ENCODE peak calls at places on chromosomes 11 and 22, in six cellular contexts. D is stomach, Z is GM12878, J is A549, P is sigmoid colon, H is K562. S is an unnamed sample.

GRCh38 chr11:35812850-35813249 is 131.0 kb upstream of the LDLRAD3 start:
- DNase-seq in Z (no peak), P (no peak), D (no peak), J (no peak), H (no peak), S (no peak)

GRCh38 chr11:119772581-119772980 is 43.6 kb upstream of the NECTIN1 start:
- DNase-seq in H (no peak), P (no peak), Z (no peak), J (no peak), D (no peak), S (no peak)

GRCh38 chr11:19557720-19558140 is 154.9 kb upstream of the NAV2 start:
- DNase-seq in Z (no peak), P (peak; percentile 91), H (peak; percentile 80), D (peak; percentile 81), J (peak; percentile 78), S (peak; percentile 88)

GRCh38 chr11:86292912-86293606 is 9.0 kb upstream of the HIKESHI start:
- DNase-seq in D (no peak), Z (peak; percentile 59), J (no peak), P (no peak), H (no peak), S (no peak)

GRCh38 chr22:26436903-26437515 is 7.9 kb downstream of the ASPHD2 start:
- DNase-seq in P (no peak), H (no peak), J (no peak), D (peak; percentile 91), Z (no peak), S (peak; percentile 72)

GRCh38 chr11:73401217-73401923 is 25.2 kb downstream of the RELT start:
- DNase-seq in H (no peak), J (no peak), P (no peak), Z (no peak), D (no peak), S (no peak)

GRCh38 chr11:60919956-60920355 is 4.3 kb upstream of the TMEM132A start:
- DNase-seq in Z (no peak), H (no peak), J (no peak), D (no peak), P (no peak), S (no peak)

GRCh38 chr11:34245043-34245442 is 112.8 kb downstream of the ABTB2 start:
- DNase-seq in H (no peak), P (no peak), J (no peak), Z (no peak), D (no peak), S (no peak)

GRCh38 chr11:60500276-60500935 is 7.8 kb downstream of the MS4A12 start:
- DNase-seq in P (no peak), H (no peak), D (no peak), J (no peak), Z (no peak), S (no peak)

GRCh38 chr11:35236667-35237003 is 97.7 kb downstream of the CD44 start:
- DNase-seq in Z (no peak), H (no peak), P (no peak), D (no peak), J (no peak), S (no peak)

GRCh38 chr11:119389611-119390254 is 8.2 kb upstream of the USP2 start:
- DNase-seq in P (no peak), J (no peak), H (peak; percentile 40), D (no peak), Z (no peak), S (no peak)

GRCh38 chr11:6654281-6655019 is 1.2 kb downstream of the DCHS1 start:
- DNase-seq in D (no peak), H (no peak), P (peak; percentile 71), Z (no peak), J (no peak), S (no peak)

GRCh38 chr11:61484541-61484940 is 24.0 kb upstream of the LRRC10B start:
- DNase-seq in J (no peak), Z (no peak), D (no peak), P (no peak), H (no peak), S (no peak)

GRCh38 chr11:116694815-116695590 is 77.8 kb downstream of the BUD13 start:
- DNase-seq in H (no peak), P (peak; percentile 50), Z (no peak), J (no peak), D (peak; percentile 21), S (no peak)

GRCh38 chr11:18775492-18776292 is 15.9 kb downstream of the PTPN5 start:
- DNase-seq in J (peak; percentile 76), Z (no peak), D (peak; percentile 70), P (no peak), H (peak; percentile 78), S (peak; percentile 76)

GRCh38 chr11:132228756-132229325 is 858.4 kb downstream of the NTM start:
- DNase-seq in P (no peak), D (no peak), H (no peak), J (no peak), Z (no peak), S (no peak)

GRCh38 chr11:76162336-76163288 is 43.7 kb downstream of the WNT11 start:
- DNase-seq in D (no peak), J (no peak), P (no peak), Z (no peak), H (peak; percentile 58), S (no peak)

GRCh38 chr11:125239585-125240331 is 75.2 kb downstream of the PKNOX2 start:
- DNase-seq in P (no peak), Z (no peak), H (no peak), J (no peak), D (no peak), S (no peak)

GRCh38 chr11:23947883-23948282 is 549.0 kb upstream of the LUZP2 start:
- DNase-seq in H (no peak), J (no peak), P (no peak), Z (no peak), D (no peak), S (no peak)

GRCh38 chr11:66766681-66767080 is 37.7 kb upstream of the SPTBN2 start:
- DNase-seq in Z (no peak), D (no peak), H (no peak), J (no peak), P (no peak), S (no peak)

GRCh38 chr11:3969613-3970012 is 114.1 kb downstream of the STIM1 start:
- DNase-seq in J (no peak), D (no peak), Z (no peak), H (no peak), P (no peak), S (no peak)

GRCh38 chr11:45209904-45210699 is 63.7 kb downstream of the PRDM11 start:
- DNase-seq in Z (no peak), H (no peak), D (peak; percentile 45), P (peak; percentile 98), J (no peak), S (peak; percentile 72)

GRCh38 chr11:47587039-47587675 is 679 bp downstream of the FAM180B start:
- DNase-seq in J (no peak), Z (no peak), P (no peak), D (no peak), H (no peak), S (no peak)

GRCh38 chr22:40463017-40463631 is 92.7 kb downstream of the SGSM3 start:
- DNase-seq in D (no peak), P (no peak), H (peak; percentile 59), Z (peak; percentile 33), J (no peak), S (peak; percentile 27)

GRCh38 chr22:40469181-40469580 is 98.8 kb downstream of the SGSM3 start:
- DNase-seq in Z (no peak), H (peak; percentile 77), D (no peak), J (no peak), P (no peak), S (no peak)

GRCh38 chr22:40463727-40464126 is 93.3 kb downstream of the SGSM3 start:
- DNase-seq in P (no peak), D (no peak), Z (no peak), J (no peak), H (no peak), S (no peak)

GRCh38 chr22:40462195-40462988 is 92.0 kb downstream of the SGSM3 start:
- DNase-seq in J (no peak), P (no peak), D (no peak), Z (no peak), H (no peak), S (no peak)

GRCh38 chr22:40466976-40467375 is 96.6 kb downstream of the SGSM3 start:
- DNase-seq in Z (no peak), J (no peak), D (no peak), H (no peak), P (no peak), S (no peak)
- H3K4me3 ChIP-seq in Z (no peak overlapping the region), J (no peak overlapping the region), D (no peak overlapping the region), H (no peak overlapping the region), P (no peak overlapping the region), S (no peak overlapping the region)

GRCh38 chr11:121582296-121582695 is 129.5 kb upstream of the SORL1-AS1 start:
- DNase-seq in D (no peak), P (no peak), Z (no peak), J (no peak), H (no peak), S (no peak)
- TF ChIP-seq POLR2A in D (no peak), P (no peak), Z (no peak), J (no peak), H (no peak), S (no peak)

DNA sequence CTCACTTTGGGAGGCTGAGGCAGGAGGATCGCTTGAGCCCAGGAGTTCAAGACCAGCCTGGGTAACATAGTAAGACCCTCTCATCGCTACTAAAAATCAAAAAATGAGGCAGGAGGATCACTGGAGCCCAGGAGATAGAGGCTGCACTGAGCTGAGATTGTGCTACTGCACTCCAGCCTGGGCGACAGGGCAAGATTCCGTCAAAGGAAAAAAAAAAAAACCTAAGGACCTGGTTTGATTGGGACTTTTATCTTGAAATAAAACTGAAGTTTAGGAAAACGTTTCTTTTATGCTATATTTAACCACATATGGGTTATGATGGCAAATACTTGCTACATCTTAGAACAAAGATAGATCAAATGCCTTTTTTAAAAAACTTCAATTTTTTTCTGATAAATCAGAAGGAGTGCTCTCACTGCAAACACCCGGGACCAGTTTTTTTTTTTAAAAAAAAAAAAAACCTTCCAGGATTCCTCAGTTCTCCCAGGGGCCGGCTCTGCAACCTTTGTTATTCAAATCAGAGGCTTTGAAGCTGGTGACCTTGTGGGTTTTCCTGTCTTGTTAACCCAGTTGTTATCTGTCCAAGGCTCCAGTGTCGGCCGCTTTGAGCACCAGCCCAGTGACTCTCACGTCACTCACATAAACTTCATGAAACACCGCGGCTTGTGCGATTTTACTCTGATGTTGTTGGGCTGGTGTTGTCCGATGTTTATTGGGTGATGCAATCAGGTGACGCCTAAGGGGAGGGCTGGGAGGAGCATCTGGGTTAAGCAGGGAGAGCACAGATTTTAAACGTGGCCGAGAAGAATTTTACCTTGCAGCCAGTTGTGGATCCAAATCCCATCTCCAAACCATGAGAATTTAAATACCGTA is 24.7 kb upstream of the SLC22A12 start:
- DNase-seq in P (peak; percentile 87), H (peak; percentile 70), J (peak; percentile 83), Z (no peak), D (peak; percentile 41), S (peak; percentile 65)
- TF ChIP-seq EP300 in P (no peak), H (peak; percentile 28), J (no peak), Z (no peak), D (no peak), S (no peak)

GRCh38 chr22:22371031-22371541 is 126.5 kb downstream of the VPREB1 start:
- DNase-seq in J (no peak), D (no peak), P (no peak), H (peak; percentile 72), Z (no peak), S (no peak)
- H3K4me3 ChIP-seq in J (no peak overlapping the region), D (no peak overlapping the region), P (no peak overlapping the region), H (no peak overlapping the region), Z (no peak overlapping the region), S (no peak overlapping the region)

GRCh38 chr22:35318346-35319215 is 18.9 kb downstream of the TOM1 start:
- DNase-seq in D (no peak), P (no peak), H (no peak), Z (no peak), J (no peak), S (no peak)
- TF ChIP-seq POLR2A in D (no peak), P (no peak), H (no peak), Z (no peak), J (no peak), S (no peak)

GRCh38 chr11:78416285-78417174 is 1.1 kb downstream of the GAB2 start:
- DNase-seq in D (peak; percentile 81), H (peak; percentile 91), J (peak; percentile 88), Z (no peak), P (peak; percentile 95), S (peak; percentile 86)
- TF ChIP-seq EP300 in D (no peak), H (peak; percentile 54), J (no peak), Z (no peak), P (no peak), S (no peak)